ENCODE peak calls at places on chromosomes 11 and 22, in four cellular contexts. One of them, this sample, is unnamed.

GRCh38 chr22:17972385-17973181 is 51.8 kb downstream of the MICAL3 start:
- DNase-seq in HepG2: peak
- DNase-seq in H1: no peak
- DNase-seq in K562: no peak
- DNase-seq in this sample: no peak

GRCh38 chr22:35506259-35506570 is 34.4 kb upstream of the RASD2 start:
- DNase-seq in HepG2: peak
- DNase-seq in H1: no peak
- DNase-seq in K562: no peak
- DNase-seq in this sample: no peak

GRCh38 chr11:105219269-105219668 is 79.7 kb upstream of the CARD18 start:
- DNase-seq in HepG2: no peak
- DNase-seq in H1: peak
- DNase-seq in K562: no peak
- DNase-seq in this sample: no peak

GRCh38 chr11:8328848-8329330 is 65.2 kb upstream of the LMO1 start:
- DNase-seq in HepG2: peak
- DNase-seq in H1: peak
- DNase-seq in K562: peak
- DNase-seq in this sample: peak

GRCh38 chr11:72267956-72268617 is 24.1 kb upstream of the PHOX2A start:
- DNase-seq in HepG2: no peak
- DNase-seq in H1: no peak
- DNase-seq in K562: no peak
- DNase-seq in this sample: no peak

GRCh38 chr11:62418136-62418535 is 697 bp upstream of the SCGB1A1 start:
- DNase-seq in HepG2: no peak
- DNase-seq in H1: no peak
- DNase-seq in K562: peak
- DNase-seq in this sample: no peak

GRCh38 chr11:31641477-31642062 is 132.0 kb downstream of the ELP4 start:
- DNase-seq in HepG2: peak
- DNase-seq in H1: peak
- DNase-seq in K562: peak
- DNase-seq in this sample: no peak

GRCh38 chr11:73521621-73522020 is 76.3 kb downstream of the FAM168A start:
- DNase-seq in HepG2: peak
- DNase-seq in H1: no peak
- DNase-seq in K562: no peak
- DNase-seq in this sample: peak

GRCh38 chr11:12087075-12087775 is 23.2 kb upstream of the MICAL2 start:
- DNase-seq in HepG2: no peak
- DNase-seq in H1: no peak
- DNase-seq in K562: peak
- DNase-seq in this sample: no peak

GRCh38 chr11:132942611-132943324 is 589.5 kb downstream of the OPCML start:
- DNase-seq in HepG2: no peak
- DNase-seq in H1: peak
- DNase-seq in K562: no peak
- DNase-seq in this sample: no peak

GRCh38 chr22:29093501-29093921 is 20.7 kb downstream of the KREMEN1 start:
- DNase-seq in HepG2: no peak
- DNase-seq in H1: no peak
- DNase-seq in K562: no peak
- DNase-seq in this sample: no peak

GRCh38 chr11:83033972-83034672 is 37.6 kb downstream of the RAB30 start:
- DNase-seq in HepG2: no peak
- DNase-seq in H1: no peak
- DNase-seq in K562: no peak
- DNase-seq in this sample: no peak

GRCh38 chr11:2813968-2814367 is 71.6 kb downstream of the CDKN1C start:
- DNase-seq in HepG2: no peak
- DNase-seq in H1: no peak
- DNase-seq in K562: no peak
- DNase-seq in this sample: no peak

GRCh38 chr11:95547974-95548373 is 241.6 kb downstream of the FAM76B start:
- DNase-seq in HepG2: no peak
- DNase-seq in H1: no peak
- DNase-seq in K562: no peak
- DNase-seq in this sample: no peak

GRCh38 chr22:27537481-27537891 is 264.1 kb downstream of the MN1 start:
- DNase-seq in HepG2: no peak
- DNase-seq in H1: no peak
- DNase-seq in K562: no peak
- DNase-seq in this sample: no peak

GRCh38 chr11:129375731-129376657 is at the start of gene BARX2:
- DNase-seq in HepG2: peak
- DNase-seq in H1: peak
- DNase-seq in K562: no peak
- DNase-seq in this sample: no peak

GRCh38 chr11:119509969-119510401 is 87.0 kb upstream of the THY1 start:
- DNase-seq in HepG2: no peak
- DNase-seq in H1: no peak
- DNase-seq in K562: no peak
- DNase-seq in this sample: peak

GRCh38 chr11:66421492-66422205 is 814 bp downstream of the NPAS4 start:
- DNase-seq in HepG2: peak
- DNase-seq in H1: peak
- DNase-seq in K562: peak
- DNase-seq in this sample: peak

GRCh38 chr22:44049369-44050231 is 25.5 kb downstream of the PARVB start:
- DNase-seq in HepG2: no peak
- DNase-seq in H1: no peak
- DNase-seq in K562: no peak
- DNase-seq in this sample: no peak

GRCh38 chr11:116964269-116964668 is 126.8 kb upstream of the APOA1 start:
- DNase-seq in HepG2: no peak
- DNase-seq in H1: no peak
- DNase-seq in K562: no peak
- DNase-seq in this sample: no peak

GRCh38 chr22:37887610-37888378 is 18.3 kb upstream of the MICALL1 start:
- DNase-seq in HepG2: no peak
- DNase-seq in H1: no peak
- DNase-seq in K562: no peak
- DNase-seq in this sample: no peak

GRCh38 chr11:9150944-9151343 is 59.5 kb upstream of the SCUBE2 start:
- DNase-seq in HepG2: no peak
- DNase-seq in H1: no peak
- DNase-seq in K562: no peak
- DNase-seq in this sample: no peak

GRCh38 chr22:30188911-30189310 is 57.6 kb downstream of the LIF start:
- DNase-seq in HepG2: peak
- DNase-seq in H1: no peak
- DNase-seq in K562: no peak
- DNase-seq in this sample: no peak

GRCh38 chr22:30187094-30187493 is 59.5 kb downstream of the LIF start:
- DNase-seq in HepG2: no peak
- DNase-seq in H1: no peak
- DNase-seq in K562: no peak
- DNase-seq in this sample: no peak

GRCh38 chr22:30186535-30186934 is 60.0 kb downstream of the LIF start:
- DNase-seq in HepG2: peak
- DNase-seq in H1: no peak
- DNase-seq in K562: no peak
- DNase-seq in this sample: no peak

GRCh38 chr22:30186048-30186447 is 60.5 kb downstream of the LIF start:
- DNase-seq in HepG2: no peak
- DNase-seq in H1: no peak
- DNase-seq in K562: no peak
- DNase-seq in this sample: no peak

GRCh38 chr22:30187726-30188407 is 58.7 kb downstream of the LIF start:
- DNase-seq in HepG2: no peak
- DNase-seq in H1: no peak
- DNase-seq in K562: no peak
- DNase-seq in this sample: no peak
- TF ChIP-seq CBX5 in HepG2: no peak
- TF ChIP-seq CBX5 in H1: no peak
- TF ChIP-seq CBX5 in K562: no peak
- TF ChIP-seq CBX5 in this sample: no peak

DNA sequence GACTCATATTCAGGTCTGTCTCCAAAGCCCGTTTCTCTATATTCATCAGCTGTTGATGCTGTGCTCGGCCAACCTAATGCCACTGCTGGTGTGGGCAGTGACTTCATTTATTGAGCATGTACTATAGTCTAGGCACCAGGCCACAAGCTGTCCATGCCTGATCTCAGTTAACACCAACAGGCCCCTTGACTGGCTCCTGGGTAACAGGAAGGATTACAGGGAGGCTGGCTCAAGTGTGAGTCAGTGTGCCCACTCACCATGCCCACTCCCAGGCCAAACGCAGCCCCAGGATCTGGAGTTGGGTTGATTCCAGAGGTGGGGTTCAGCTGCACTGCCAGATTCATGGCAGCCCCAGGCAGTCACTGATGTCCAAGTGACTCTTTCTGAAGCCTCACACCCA is 8.6 kb upstream of the CRYBB2 start:
- DNase-seq in HepG2: no peak
- DNase-seq in H1: no peak
- DNase-seq in K562: no peak
- DNase-seq in this sample: no peak
- TF ChIP-seq CBX5 in HepG2: no peak
- TF ChIP-seq CBX5 in H1: no peak
- TF ChIP-seq CBX5 in K562: no peak
- TF ChIP-seq CBX5 in this sample: no peak

GRCh38 chr11:93236741-93237675 is 39.2 kb upstream of the SLC36A4 start:
- DNase-seq in HepG2: peak
- DNase-seq in H1: no peak
- DNase-seq in K562: peak
- DNase-seq in this sample: no peak
- TF ChIP-seq CBX5 in HepG2: no peak
- TF ChIP-seq CBX5 in H1: no peak
- TF ChIP-seq CBX5 in K562: no peak
- TF ChIP-seq CBX5 in this sample: no peak

GRCh38 chr11:63622318-63622717 is 8.1 kb upstream of the PLAAT3 start:
- DNase-seq in HepG2: peak
- DNase-seq in H1: no peak
- DNase-seq in K562: no peak
- DNase-seq in this sample: no peak
- TF ChIP-seq CBX5 in HepG2: no peak
- TF ChIP-seq CBX5 in H1: no peak
- TF ChIP-seq CBX5 in K562: no peak
- TF ChIP-seq CBX5 in this sample: no peak

GRCh38 chr11:75223954-75224643 is 16.5 kb upstream of the TPBGL start:
- DNase-seq in HepG2: peak
- DNase-seq in H1: no peak
- DNase-seq in K562: peak
- DNase-seq in this sample: no peak
- TF ChIP-seq CBX5 in HepG2: no peak
- TF ChIP-seq CBX5 in H1: no peak
- TF ChIP-seq CBX5 in K562: no peak
- TF ChIP-seq CBX5 in this sample: no peak

GRCh38 chr11:109853156-109853776 is 239.9 kb upstream of the ZC3H12C start:
- DNase-seq in HepG2: peak
- DNase-seq in H1: no peak
- DNase-seq in K562: peak
- DNase-seq in this sample: peak
- TF ChIP-seq CBX5 in HepG2: no peak
- TF ChIP-seq CBX5 in H1: no peak
- TF ChIP-seq CBX5 in K562: no peak
- TF ChIP-seq CBX5 in this sample: no peak

DNA sequence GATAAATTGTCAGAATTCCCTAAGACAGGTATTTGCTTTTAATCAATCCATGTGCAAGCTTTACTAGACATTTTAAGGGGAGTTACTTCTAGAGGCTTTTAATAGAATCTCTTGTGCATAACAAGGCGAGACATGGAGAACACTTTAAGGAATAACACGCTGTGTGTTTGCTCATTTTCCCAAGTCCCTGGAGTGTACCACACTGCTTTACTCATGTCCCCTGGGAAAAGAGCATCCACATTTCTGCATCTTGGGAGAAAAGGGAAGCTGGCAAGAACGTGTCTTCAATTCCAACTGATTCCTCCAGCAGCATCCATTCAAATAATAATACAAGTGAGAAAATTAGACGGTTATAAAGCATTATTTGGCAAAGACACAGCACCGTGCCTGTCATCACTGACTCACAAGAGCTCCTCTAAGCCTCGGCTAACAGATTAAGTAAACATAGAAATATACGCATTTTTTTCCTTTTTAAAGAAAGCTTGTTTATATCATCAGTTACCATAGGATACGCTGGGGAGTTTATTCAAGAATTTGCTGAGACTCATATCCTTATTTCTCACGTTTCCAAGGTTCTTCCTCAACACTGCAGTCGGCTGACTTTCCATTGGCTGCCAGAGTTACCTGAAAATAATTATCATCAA is 121.5 kb downstream of the CD44 start:
- DNase-seq in HepG2: no peak
- DNase-seq in H1: no peak
- DNase-seq in K562: no peak
- DNase-seq in this sample: no peak
- TF ChIP-seq CBX5 in HepG2: no peak
- TF ChIP-seq CBX5 in H1: no peak
- TF ChIP-seq CBX5 in K562: no peak
- TF ChIP-seq CBX5 in this sample: no peak

GRCh38 chr11:27485930-27486773 is 13.6 kb upstream of the LGR4 start:
- DNase-seq in HepG2: peak
- DNase-seq in H1: no peak
- DNase-seq in K562: peak
- DNase-seq in this sample: no peak

GRCh38 chr11:27482793-27483192 is 10.2 kb upstream of the LGR4 start:
- DNase-seq in HepG2: no peak
- DNase-seq in H1: no peak
- DNase-seq in K562: no peak
- DNase-seq in this sample: no peak

GRCh38 chr11:27489092-27489491 is 16.5 kb upstream of the LGR4 start:
- DNase-seq in HepG2: no peak
- DNase-seq in H1: no peak
- DNase-seq in K562: no peak
- DNase-seq in this sample: no peak

GRCh38 chr11:27481992-27482391 is 9.4 kb upstream of the LGR4 start:
- DNase-seq in HepG2: no peak
- DNase-seq in H1: no peak
- DNase-seq in K562: no peak
- DNase-seq in this sample: no peak

DNA sequence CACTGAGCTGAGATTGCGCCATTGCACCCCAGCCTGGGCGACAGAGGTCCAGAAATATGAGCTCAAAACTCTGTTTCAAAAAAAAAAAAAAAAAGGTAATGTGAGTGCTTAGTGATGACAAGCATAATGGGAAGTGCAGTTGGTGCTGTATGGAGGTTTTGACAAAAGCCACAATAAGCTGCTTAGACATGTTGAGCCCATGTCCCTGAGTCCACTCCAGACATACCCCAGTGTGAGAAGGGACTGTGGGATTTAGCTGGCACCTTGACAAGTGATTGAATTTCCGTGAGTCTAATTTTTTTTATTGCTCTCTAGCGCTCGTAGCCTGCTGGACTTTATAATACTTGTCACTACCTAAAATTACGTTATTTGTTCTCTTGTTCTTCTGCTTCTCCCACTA is 15.1 kb upstream of the LGR4 start:
- DNase-seq in HepG2: no peak
- DNase-seq in H1: no peak
- DNase-seq in K562: no peak
- DNase-seq in this sample: no peak
- TF ChIP-seq CBX5 in HepG2: no peak
- TF ChIP-seq CBX5 in H1: no peak
- TF ChIP-seq CBX5 in K562: no peak
- TF ChIP-seq CBX5 in this sample: no peak

This sample was measured in GM12878.